ENCODE peak calls at places on chromosomes 4 and X, in eight cellular contexts. R is GM12864, D is AG09319, Z is GM20000, N is HCT116, U is GM10248, C is astrocyte of the spinal cord, Y is endothelial cell. Q is an unnamed sample.

GRCh38 chr4:157151711-157152110 is 68.8 kb upstream of the GRIA2 start:
- DNase-seq in R (no peak), D (no peak), Z (no peak), N (no peak), U (no peak), C (peak; percentile 7), Y (no peak), Q (no peak)

GRCh38 chrX:1595711-1596060 is 4.3 kb downstream of the AKAP17A start:
- DNase-seq in R (no peak), D (no peak), Z (no peak), N (no peak), U (no peak), C (no peak), Y (no peak), Q (no peak)

GRCh38 chr4:42152507-42153504 is at the start of gene BEND4:
- DNase-seq in R (no peak), D (no peak), Z (peak; percentile 74), N (no peak), U (peak; percentile 66), C (no peak), Y (peak; percentile 5), Q (no peak)

GRCh38 chrX:119758682-119759332 is 419 bp downstream of the SOWAHD start:
- DNase-seq in R (no peak), D (no peak), Z (no peak), N (no peak), U (no peak), C (no peak), Y (peak; percentile 4), Q (no peak)

GRCh38 chrX:17828156-17828555 is 32.9 kb downstream of the RAI2 start:
- DNase-seq in R (no peak), D (no peak), Z (no peak), N (no peak), U (no peak), C (no peak), Y (no peak), Q (no peak)

GRCh38 chrX:22533898-22534297 is 261.2 kb downstream of the CBLL2 start:
- DNase-seq in R (no peak), D (no peak), Z (no peak), N (peak; percentile 12), U (no peak), C (no peak), Y (no peak), Q (no peak)

GRCh38 chr4:130336585-130337217 is 1240.7 kb downstream of the C4orf33 start:
- DNase-seq in R (no peak), D (no peak), Z (peak; percentile 9), N (peak; percentile 26), U (no peak), C (peak; percentile 42), Y (no peak), Q (no peak)

GRCh38 chr4:61714387-61714890 is 514.3 kb downstream of the ADGRL3 start:
- DNase-seq in R (no peak), D (no peak), Z (no peak), N (no peak), U (no peak), C (no peak), Y (no peak), Q (no peak)

GRCh38 chr4:121199742-121200561 is 35.8 kb upstream of the TNIP3 start:
- DNase-seq in R (peak; percentile 50), D (no peak), Z (peak; percentile 44), N (no peak), U (peak; percentile 29), C (no peak), Y (no peak), Q (no peak)

GRCh38 chr4:145154573-145154972 is 25.8 kb downstream of the OTUD4 start:
- DNase-seq in R (no peak), D (no peak), Z (peak; percentile 12), N (no peak), U (peak; percentile 26), C (peak; percentile 30), Y (peak; percentile 46), Q (no peak)

GRCh38 chr4:25439913-25440477 is 62.9 kb downstream of the ANAPC4 start:
- DNase-seq in R (peak; percentile 21), D (peak; percentile 15), Z (peak; percentile 70), N (peak; percentile 45), U (peak; percentile 79), C (peak; percentile 71), Y (peak; percentile 66), Q (peak; percentile 10)

GRCh38 chr4:140968371-140968770 is 164.9 kb downstream of the RNF150 start:
- DNase-seq in R (no peak), D (peak; percentile 31), Z (no peak), N (no peak), U (no peak), C (no peak), Y (no peak), Q (no peak)

GRCh38 chr4:34964613-34965012 is 1279.7 kb downstream of the ARAP2 start:
- DNase-seq in R (no peak), D (no peak), Z (no peak), N (no peak), U (no peak), C (no peak), Y (no peak), Q (no peak)

GRCh38 chr4:15543537-15544195 is 74.0 kb downstream of the CC2D2A start:
- DNase-seq in R (no peak), D (no peak), Z (no peak), N (no peak), U (no peak), C (no peak), Y (no peak), Q (no peak)

GRCh38 chrX:69539437-69539836 is 35.3 kb downstream of the NALF2 start:
- DNase-seq in R (no peak), D (no peak), Z (no peak), N (no peak), U (no peak), C (no peak), Y (no peak), Q (no peak)

GRCh38 chrX:111519215-111519614 is 7.8 kb downstream of the SERTM2 start:
- DNase-seq in R (no peak), D (no peak), Z (no peak), N (no peak), U (no peak), C (peak; percentile 87), Y (no peak), Q (no peak)

GRCh38 chr4:137707626-137708025 is 175.3 kb upstream of the PCDH18 start:
- DNase-seq in R (no peak), D (no peak), Z (no peak), N (no peak), U (no peak), C (peak; percentile 59), Y (no peak), Q (no peak)

GRCh38 chrX:34585561-34585960 is 71.5 kb downstream of the TMEM47 start:
- DNase-seq in R (no peak), D (no peak), Z (no peak), N (no peak), U (no peak), C (no peak), Y (no peak), Q (no peak)

GRCh38 chrX:9724711-9725110 is 40.9 kb downstream of the GPR143 start:
- DNase-seq in R (no peak), D (no peak), Z (no peak), N (no peak), U (no peak), C (peak; percentile 23), Y (no peak), Q (no peak)

GRCh38 chr4:164108971-164109370 is 614.5 kb downstream of the TMA16 start:
- DNase-seq in R (no peak), D (no peak), Z (no peak), N (no peak), U (no peak), C (no peak), Y (no peak), Q (no peak)

GRCh38 chr4:143668930-143669553 is 31.4 kb downstream of the FREM3 start:
- DNase-seq in R (peak; percentile 33), D (no peak), Z (peak; percentile 29), N (no peak), U (peak; percentile 23), C (no peak), Y (no peak), Q (no peak)

GRCh38 chr4:67988986-67989385 is 25.7 kb upstream of the TMPRSS11A start:
- DNase-seq in R (no peak), D (no peak), Z (no peak), N (no peak), U (no peak), C (peak; percentile 53), Y (no peak), Q (no peak)

GRCh38 chrX:126485371-126485770 is 67.2 kb downstream of the DCAF12L1 start:
- DNase-seq in R (no peak), D (no peak), Z (no peak), N (no peak), U (no peak), C (no peak), Y (no peak), Q (no peak)

GRCh38 chrX:67892391-67892790 is 348.6 kb downstream of the AR start:
- DNase-seq in R (no peak), D (no peak), Z (no peak), N (no peak), U (no peak), C (no peak), Y (no peak), Q (no peak)

GRCh38 chr4:123190176-123190575 is 206.4 kb upstream of the SPRY1 start:
- DNase-seq in R (no peak), D (no peak), Z (no peak), N (no peak), U (no peak), C (no peak), Y (no peak), Q (no peak)

GRCh38 chr4:26299254-26299882 is 21.4 kb upstream of the RBPJ start:
- DNase-seq in R (no peak), D (no peak), Z (peak; percentile 48), N (no peak), U (peak; percentile 38), C (no peak), Y (no peak), Q (no peak)

GRCh38 chr4:100984901-100985300 is 362.4 kb downstream of the PPP3CA start:
- DNase-seq in R (no peak), D (no peak), Z (no peak), N (no peak), U (no peak), C (peak; percentile 83), Y (no peak), Q (no peak)

GRCh38 chr4:19999331-19999730 is 252.4 kb upstream of the SLIT2 start:
- DNase-seq in R (no peak), D (no peak), Z (no peak), N (no peak), U (no peak), C (no peak), Y (no peak), Q (no peak)
- TF ChIP-seq CTCF in R (no peak), D (no peak), Z (no peak), N (no peak), U (no peak), C (no peak), Y (no peak), Q (no peak)

GRCh38 chrX:149487292-149487691 is 17.8 kb downstream of the IDS start:
- DNase-seq in R (no peak), D (no peak), Z (no peak), N (no peak), U (no peak), C (no peak), Y (no peak), Q (no peak)
- TF ChIP-seq CTCF in R (peak; percentile 30), D (no peak), Z (no peak), N (peak; percentile 39), U (no peak), C (peak; percentile 36), Y (no peak), Q (no peak)

GRCh38 chrX:46072372-46072771 is 472.8 kb downstream of the ZNF674 start:
- DNase-seq in R (no peak), D (no peak), Z (no peak), N (no peak), U (no peak), C (no peak), Y (no peak), Q (no peak)
- TF ChIP-seq CTCF in R (no peak), D (no peak), Z (no peak), N (no peak), U (no peak), C (no peak), Y (no peak), Q (no peak)

GRCh38 chrX:48022740-48023139 is 16.0 kb downstream of the SPACA5 start:
- DNase-seq in R (no peak), D (no peak), Z (no peak), N (no peak), U (no peak), C (no peak), Y (no peak), Q (no peak)
- TF ChIP-seq CTCF in R (no peak), D (no peak), Z (no peak), N (no peak), U (no peak), C (no peak), Y (no peak), Q (no peak)